ENCODE peak calls at places on chromosome 4, in seven cellular contexts. E is testis, M is MM.1S, G is RWPE2, F is upper lobe of right lung, S is SJCRH30, H is fibroblast of lung. C is an unnamed sample.
A peak's percentile ranks its signal among the peaks of the same experiment; 100 is the strongest.

GRCh38 chr4:82394896-82395295 is 21.1 kb upstream of the HNRNPD start:
- DNase-seq in E (no peak), M (no peak), G (peak; percentile 79), F (no peak), S (no peak), H (no peak), C (no peak)

GRCh38 chr4:138045036-138045435 is 197.1 kb downstream of the SLC7A11 start:
- DNase-seq in E (no peak), M (no peak), G (no peak), F (no peak), S (no peak), H (no peak), C (no peak)

GRCh38 chr4:23697722-23698121 is 192.1 kb downstream of the PPARGC1A start:
- DNase-seq in E (no peak), M (no peak), G (no peak), F (no peak), S (no peak), H (no peak), C (no peak)

GRCh38 chr4:20565075-20565721 is 135.1 kb upstream of the PACRGL start:
- DNase-seq in E (no peak), M (no peak), G (no peak), F (no peak), S (no peak), H (peak; percentile 87), C (no peak)

GRCh38 chr4:37989398-37990260 is 29.4 kb downstream of the PTTG2 start:
- DNase-seq in E (no peak), M (no peak), G (no peak), F (no peak), S (no peak), H (no peak), C (no peak)

GRCh38 chr4:128916832-128917231 is 107.3 kb downstream of the JADE1 start:
- DNase-seq in E (peak; percentile 27), M (no peak), G (no peak), F (no peak), S (no peak), H (no peak), C (no peak)

GRCh38 chr4:159010563-159011260 is 92.2 kb upstream of the RAPGEF2 start:
- DNase-seq in E (no peak), M (no peak), G (no peak), F (peak; percentile 76), S (no peak), H (peak; percentile 79), C (no peak)

GRCh38 chr4:71441186-71442169 is 102.7 kb downstream of the SLC4A4 start:
- DNase-seq in E (no peak), M (peak; percentile 24), G (no peak), F (no peak), S (peak; percentile 33), H (peak; percentile 68), C (no peak)

GRCh38 chr4:103012085-103012484 is 7.4 kb downstream of the SLC9B1 start:
- DNase-seq in E (no peak), M (no peak), G (no peak), F (no peak), S (no peak), H (peak; percentile 63), C (no peak)

GRCh38 chr4:56048621-56049427 is 100.1 kb downstream of the CEP135 start:
- DNase-seq in E (peak; percentile 66), M (peak; percentile 71), G (no peak), F (peak; percentile 71), S (peak; percentile 93), H (peak; percentile 62), C (peak; percentile 1)

GRCh38 chr4:112038861-112039260 is 106.4 kb upstream of the FAM241A start:
- DNase-seq in E (no peak), M (no peak), G (no peak), F (no peak), S (peak; percentile 90), H (peak; percentile 70), C (no peak)

GRCh38 chr4:48275694-48276093 is 6.1 kb upstream of the TEC start:
- DNase-seq in E (no peak), M (no peak), G (no peak), F (no peak), S (no peak), H (no peak), C (no peak)

GRCh38 chr4:44738615-44739014 is 12.3 kb upstream of the GNPDA2 start:
- DNase-seq in E (no peak), M (peak; percentile 14), G (no peak), F (no peak), S (peak; percentile 24), H (no peak), C (no peak)

GRCh38 chr4:80162418-80162817 is 34.9 kb upstream of the PRDM8 start:
- DNase-seq in E (no peak), M (no peak), G (no peak), F (no peak), S (no peak), H (no peak), C (no peak)

GRCh38 chr4:36288727-36289126 is 7.3 kb downstream of the DTHD1 start:
- DNase-seq in E (no peak), M (no peak), G (no peak), F (no peak), S (no peak), H (peak; percentile 61), C (no peak)

DNA sequence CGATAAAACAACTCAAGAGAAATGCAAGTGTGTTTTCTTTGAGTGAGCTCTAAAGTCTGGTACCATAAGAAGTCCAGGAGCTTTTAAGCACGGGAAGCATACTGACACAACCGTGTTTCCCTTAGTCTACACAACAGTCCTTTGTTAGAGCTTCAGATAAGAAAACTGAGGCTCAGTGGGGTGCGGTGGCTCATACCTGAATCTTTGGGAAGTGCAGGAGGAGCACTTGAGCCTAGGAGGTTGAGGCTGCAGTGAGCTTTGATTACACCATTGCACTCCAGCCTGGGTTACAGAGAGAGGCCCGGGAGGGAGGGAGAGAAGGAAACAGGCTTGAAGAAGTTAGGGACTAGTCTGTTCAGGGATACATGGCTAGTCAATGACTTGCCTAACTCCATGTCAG is 21.9 kb downstream of the LEF1 start:
- DNase-seq in E (no peak), M (no peak), G (no peak), F (no peak), S (no peak), H (no peak), C (no peak)
- H3K4me1 ChIP-seq in E (no peaks in the 10 kb centered on the region), M (peaks cover 10% of the 10 kb centered on the region), G (no peaks in the 10 kb centered on the region), F (no peaks in the 10 kb centered on the region), S (peaks cover 3% of the 10 kb centered on the region), H (no peaks in the 10 kb centered on the region), C (peaks cover 39% of the 10 kb centered on the region)

GRCh38 chr4:77787969-77788368 is 31.2 kb downstream of the CNOT6L start:
- DNase-seq in E (no peak), M (no peak), G (no peak), F (no peak), S (no peak), H (no peak), C (no peak)
- H3K4me1 ChIP-seq in E (no peaks in the 10 kb centered on the region), M (no peaks in the 10 kb centered on the region), G (no peaks in the 10 kb centered on the region), F (peaks cover 3% of the 10 kb centered on the region), S (no peaks in the 10 kb centered on the region), H (no peaks in the 10 kb centered on the region), C (peaks cover 24% of the 10 kb centered on the region)

DNA sequence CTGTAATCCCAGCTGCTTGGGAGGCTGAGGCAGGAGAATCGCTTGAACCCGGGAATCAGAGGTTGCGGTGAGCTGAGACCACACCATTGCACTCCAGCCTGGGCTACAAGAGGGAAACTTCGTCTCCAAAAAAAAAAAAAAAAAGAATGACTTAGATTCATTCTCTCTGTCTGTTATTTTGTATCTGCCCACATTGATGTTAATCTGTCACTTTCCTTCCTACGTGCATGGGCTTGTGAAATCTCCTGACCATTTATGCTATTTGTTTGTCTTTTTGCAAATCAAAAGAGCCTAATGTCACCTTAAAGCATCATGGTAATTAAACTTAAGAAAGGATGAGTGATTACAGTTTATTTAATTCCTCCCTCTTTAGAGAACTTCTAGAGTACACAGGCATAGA is 27.4 kb downstream of the GAB1 start:
- DNase-seq in E (no peak), M (no peak), G (no peak), F (no peak), S (no peak), H (no peak), C (no peak)
- H3K4me1 ChIP-seq in E (peaks cover 18% of the 10 kb centered on the region), M (peaks cover 36% of the 10 kb centered on the region), G (peaks cover 22% of the 10 kb centered on the region), F (peaks cover 30% of the 10 kb centered on the region), S (no peaks in the 10 kb centered on the region), H (peaks cover 13% of the 10 kb centered on the region), C (no peaks in the 10 kb centered on the region)

GRCh38 chr4:114217150-114217817 is 237.8 kb upstream of the ARSJ start:
- DNase-seq in E (no peak), M (no peak), G (no peak), F (no peak), S (no peak), H (no peak), C (no peak)
- H3K4me1 ChIP-seq in E (no peaks in the 10 kb centered on the region), M (no peaks in the 10 kb centered on the region), G (no peaks in the 10 kb centered on the region), F (no peaks in the 10 kb centered on the region), S (no peaks in the 10 kb centered on the region), H (no peaks in the 10 kb centered on the region), C (no peaks in the 10 kb centered on the region)

GRCh38 chr4:153418114-153418513 is 48.0 kb upstream of the TMEM131L start:
- DNase-seq in E (no peak), M (no peak), G (no peak), F (no peak), S (no peak), H (peak; percentile 32), C (no peak)

GRCh38 chr4:153420361-153420760 is 45.8 kb upstream of the TMEM131L start:
- DNase-seq in E (no peak), M (no peak), G (no peak), F (no peak), S (no peak), H (peak; percentile 54), C (no peak)

GRCh38 chr4:153419029-153419428 is 47.1 kb upstream of the TMEM131L start:
- DNase-seq in E (no peak), M (no peak), G (no peak), F (no peak), S (no peak), H (no peak), C (no peak)

GRCh38 chr4:153418581-153418980 is 47.6 kb upstream of the TMEM131L start:
- DNase-seq in E (no peak), M (no peak), G (no peak), F (no peak), S (peak; percentile 34), H (no peak), C (no peak)

GRCh38 chr4:153419673-153420278 is 46.4 kb upstream of the TMEM131L start:
- DNase-seq in E (no peak), M (no peak), G (no peak), F (no peak), S (no peak), H (no peak), C (no peak)
- H3K4me1 ChIP-seq in E (no peaks in the 10 kb centered on the region), M (no peaks in the 10 kb centered on the region), G (no peaks in the 10 kb centered on the region), F (no peaks in the 10 kb centered on the region), S (peaks cover 10% of the 10 kb centered on the region), H (no peaks in the 10 kb centered on the region), C (no peaks in the 10 kb centered on the region)

GRCh38 chr4:122377352-122377751 is 1.5 kb upstream of the ADAD1 start:
- DNase-seq in E (no peak), M (no peak), G (no peak), F (no peak), S (no peak), H (no peak), C (no peak)
- H3K4me1 ChIP-seq in E (no peaks in the 10 kb centered on the region), M (no peaks in the 10 kb centered on the region), G (no peaks in the 10 kb centered on the region), F (no peaks in the 10 kb centered on the region), S (no peaks in the 10 kb centered on the region), H (no peaks in the 10 kb centered on the region), C (no peaks in the 10 kb centered on the region)

GRCh38 chr4:8273450-8273849 is 3.9 kb downstream of the HTRA3 start:
- DNase-seq in E (no peak), M (no peak), G (no peak), F (no peak), S (no peak), H (no peak), C (no peak)
- H3K4me1 ChIP-seq in E (peaks cover 24% of the 10 kb centered on the region), M (no peaks in the 10 kb centered on the region), G (no peaks in the 10 kb centered on the region), F (peaks cover 35% of the 10 kb centered on the region), S (peaks cover 12% of the 10 kb centered on the region), H (peaks cover 26% of the 10 kb centered on the region), C (no peaks in the 10 kb centered on the region)

C was measured in effector memory CD4-positive, alpha-beta T cell.